ENCODE peak calls at places on chromosomes 3 and 15, in six cellular contexts. L is NCI-H2081; M is DND-41; A is stimulated activated CD4-positive, alpha-beta T cell treated with anti-CD3 and anti-CD28 coated beads, Interleukin-2, amount 100 ng/mL, for 48 hours; W is stimulated activated CD8-positive, alpha-beta memory T cell treated with anti-CD3 and anti-CD28 coated beads, Interleukin-4, amount 100 ng/mL, for 4 hours; Y is transverse colon. E is an unnamed sample.

GRCh38 chr3:183619624-183620274 is 15.7 kb upstream of the KLHL24 start:
- DNase-seq in L (no peak), M (no peak), A (no peak), W (no peak), Y (no peak), E (no peak)

GRCh38 chr3:39279745-39280517 is at the start of gene CX3CR1:
- DNase-seq in L (no peak), M (no peak), A (no peak), W (no peak), Y (no peak), E (no peak)

GRCh38 chr3:168077091-168077490 is 18.6 kb downstream of the GOLIM4 start:
- DNase-seq in L (no peak), M (no peak), A (no peak), W (no peak), Y (no peak), E (no peak)

GRCh38 chr3:161251716-161252115 is 30.6 kb downstream of the NMD3 start:
- DNase-seq in L (no peak), M (no peak), A (no peak), W (no peak), Y (no peak), E (no peak)

GRCh38 chr15:71730277-71731144 is 79.8 kb upstream of the NR2E3 start:
- DNase-seq in L (peak), M (peak), A (peak), W (no peak), Y (peak), E (peak)

GRCh38 chr3:136305879-136306278 is 55.7 kb downstream of the PCCB start:
- DNase-seq in L (no peak), M (no peak), A (no peak), W (no peak), Y (no peak), E (no peak)

GRCh38 chr3:9715764-9716437 is 12.3 kb downstream of the CPNE9 start:
- DNase-seq in L (no peak), M (no peak), A (peak), W (no peak), Y (peak), E (no peak)

GRCh38 chr3:182979719-182980191 is 583 bp downstream of the DCUN1D1 start:
- DNase-seq in L (peak), M (peak), A (no peak), W (no peak), Y (peak), E (no peak)

GRCh38 chr3:101936419-101937331 is 87.4 kb downstream of the NFKBIZ start:
- DNase-seq in L (no peak), M (no peak), A (no peak), W (no peak), Y (no peak), E (peak)

GRCh38 chr15:82918607-82919230 is 33.8 kb downstream of the HOMER2 start:
- DNase-seq in L (no peak), M (no peak), A (no peak), W (no peak), Y (no peak), E (no peak)

GRCh38 chr15:41465822-41466421 is 27.8 kb upstream of the ITPKA start:
- DNase-seq in L (peak), M (peak), A (peak), W (no peak), Y (no peak), E (peak)

GRCh38 chr15:78055923-78056713 is 21.4 kb downstream of the TBC1D2B start:
- DNase-seq in L (no peak), M (no peak), A (no peak), W (no peak), Y (peak), E (no peak)

GRCh38 chr3:65170357-65171090 is 482.7 kb upstream of the ADAMTS9 start:
- DNase-seq in L (no peak), M (no peak), A (no peak), W (no peak), Y (peak), E (no peak)

E was measured in GM12891.